ENCODE peak calls at places on chromosomes 6 and 20, in six cellular contexts. C is activated naive CD8-positive, alpha-beta T cell treated with anti-CD3 and anti-CD28 coated beads for 36 hours; U is SHP77 treated with DMSO at 0.1 percent for 48 hours; A is activated gamma-delta T cell treated with Interleukin-2 at 50 U/mL for 16 hours; F is HCEC 1CT; E is RWPE1. X is an unnamed sample.

GRCh38 chr6:20367716-20368485 is 33.8 kb upstream of the E2F3 start:
- DNase-seq in F (peak), C (no peak), U (no peak), A (no peak), E (no peak), X (no peak)

GRCh38 chr6:161152904-161153662 is 120.8 kb downstream of the AGPAT4 start:
- DNase-seq in U (no peak), A (no peak), F (peak), E (peak), C (no peak), X (peak)

GRCh38 chr20:53706511-53707031 is 112.9 kb upstream of the ZNF217 start:
- DNase-seq in U (no peak), F (peak), A (no peak), E (no peak), C (peak), X (no peak)

GRCh38 chr6:53813096-53813495 is 18.3 kb downstream of the LRRC1 start:
- DNase-seq in A (no peak), C (no peak), U (no peak), F (peak), E (no peak), X (no peak)

GRCh38 chr6:155499574-155499973 is 43.9 kb upstream of the NOX3 start:
- DNase-seq in A (no peak), C (no peak), U (no peak), E (no peak), F (no peak), X (no peak)

GRCh38 chr6:12404651-12405050 is 114.5 kb downstream of the EDN1 start:
- DNase-seq in U (no peak), A (no peak), C (no peak), F (peak), E (no peak), X (no peak)

GRCh38 chr20:4869290-4870193 is 131.8 kb downstream of the SLC23A2 start:
- DNase-seq in E (peak), U (peak), C (no peak), F (no peak), A (no peak), X (no peak)

GRCh38 chr6:152117156-152118129 is 310.0 kb downstream of the ESR1 start:
- DNase-seq in E (no peak), U (no peak), F (no peak), C (no peak), A (no peak), X (no peak)

GRCh38 chr20:50044353-50044960 is 61.7 kb downstream of the SNAI1 start:
- DNase-seq in C (no peak), F (no peak), U (no peak), A (no peak), E (no peak), X (no peak)

GRCh38 chr20:51960004-51960403 is 157.7 kb upstream of the SALL4 start:
- DNase-seq in U (no peak), F (no peak), E (no peak), A (no peak), C (no peak), X (no peak)

GRCh38 chr6:129659167-129659566 is 50.8 kb downstream of the ARHGAP18 start:
- DNase-seq in U (no peak), C (no peak), A (no peak), F (no peak), E (no peak), X (no peak)

GRCh38 chr6:25138697-25139051 is 140.5 kb upstream of the CARMIL1 start:
- DNase-seq in E (no peak), F (peak), C (no peak), U (no peak), A (no peak), X (peak)

GRCh38 chr20:17617212-17617867 is 47.5 kb downstream of the DSTN start:
- DNase-seq in U (peak), C (peak), F (peak), A (no peak), E (peak), X (peak)

GRCh38 chr20:38196592-38196991 is 31.5 kb upstream of the TGM2 start:
- DNase-seq in F (no peak), U (no peak), A (no peak), E (peak), C (no peak), X (no peak)

GRCh38 chr20:11851646-11852045 is 66.0 kb upstream of the BTBD3 start:
- DNase-seq in F (no peak), E (peak), U (no peak), C (no peak), A (no peak), X (no peak)

GRCh38 chr6:121460170-121460569 is 24.7 kb downstream of the GJA1 start:
- DNase-seq in E (no peak), F (no peak), A (no peak), U (no peak), C (no peak), X (no peak)

GRCh38 chr6:91167846-91168245 is 581.0 kb upstream of the MAP3K7 start:
- DNase-seq in U (no peak), A (no peak), C (no peak), E (no peak), F (no peak), X (peak)

GRCh38 chr20:35823147-35823546 is 51.3 kb downstream of the PHF20 start:
- DNase-seq in A (no peak), C (no peak), F (no peak), U (no peak), E (no peak), X (no peak)

GRCh38 chr6:38209291-38209865 is 389.9 kb downstream of the ZFAND3 start:
- DNase-seq in U (no peak), E (no peak), A (no peak), F (no peak), C (no peak), X (no peak)

GRCh38 chr6:55955684-55956083 is 80.3 kb upstream of the BMP5 start:
- DNase-seq in E (no peak), U (no peak), A (no peak), F (no peak), C (no peak), X (no peak)